ENCODE peak calls at places on chromosomes 12 and 14, in six cellular contexts. O is mammary epithelial cell; S is vagina; N is CD8-positive, alpha-beta T cell; J is Peyer's patch; K is mesenchymal stem cell. X is an unnamed sample. For H3K4me1 and H3K27me3, the result is how much of the 10 kb centered on the place peaks cover.

GRCh38 chr12:79776111-79776510 is 85.3 kb upstream of the PAWR start:
- DNase-seq in O (peak), S (no peak), N (no peak), J (no peak), K (peak), X (no peak)

GRCh38 chr12:113096675-113097461 is 38.7 kb downstream of the RASAL1 start:
- DNase-seq in O (no peak), S (no peak), N (no peak), J (no peak), K (no peak), X (no peak)

GRCh38 chr14:86543531-86543930 is 1013.6 kb downstream of the FLRT2 start:
- DNase-seq in O (no peak), S (no peak), N (no peak), J (no peak), K (peak), X (no peak)

GRCh38 chr12:110639336-110640178 is 25.6 kb downstream of the TCTN1 start:
- DNase-seq in O (peak), S (no peak), N (no peak), J (no peak), K (peak), X (no peak)

GRCh38 chr12:132397934-132398385 is 68.6 kb upstream of the GALNT9 start:
- DNase-seq in O (no peak), S (no peak), N (no peak), J (peak), K (no peak), X (no peak)

GRCh38 chr14:23570806-23571483 is 3.4 kb upstream of the AP1G2 start:
- DNase-seq in O (no peak), S (no peak), N (no peak), J (no peak), K (no peak), X (no peak)

GRCh38 chr12:5034605-5035004 is 9.1 kb upstream of the KCNA5 start:
- DNase-seq in O (no peak), S (no peak), N (no peak), J (no peak), K (no peak), X (no peak)

GRCh38 chr12:132471011-132471857 is 18.7 kb upstream of the FBRSL1 start:
- DNase-seq in O (no peak), S (no peak), N (no peak), J (peak), K (no peak), X (no peak)

GRCh38 chr14:24398943-24399801 is at the start of gene NYNRIN:
- DNase-seq in O (no peak), S (no peak), N (peak), J (peak), K (peak), X (peak)

GRCh38 chr12:81863406-81863805 is 104.3 kb upstream of the PPFIA2 start:
- DNase-seq in O (no peak), S (no peak), N (no peak), J (no peak), K (peak), X (no peak)

GRCh38 chr12:95218164-95218851 is 701 bp downstream of the VEZT start:
- DNase-seq in O (peak), S (no peak), N (no peak), J (no peak), K (peak), X (peak)

GRCh38 chr12:45687081-45688015 is 42.2 kb upstream of the ARID2 start:
- DNase-seq in O (no peak), S (no peak), N (no peak), J (no peak), K (no peak), X (no peak)

GRCh38 chr12:131371580-131372475 is 339.1 kb upstream of the SFSWAP start:
- DNase-seq in O (no peak), S (no peak), N (no peak), J (no peak), K (no peak), X (no peak)

GRCh38 chr12:32501835-32502333 is 102.5 kb downstream of the FGD4 start:
- DNase-seq in O (peak), S (no peak), N (no peak), J (no peak), K (peak), X (no peak)

GRCh38 chr12:123100882-123101281 is 50.0 kb downstream of the PITPNM2 start:
- DNase-seq in O (no peak), S (no peak), N (no peak), J (no peak), K (no peak), X (no peak)

GRCh38 chr12:123101467-123102004 is 49.4 kb downstream of the PITPNM2 start:
- DNase-seq in O (no peak), S (no peak), N (no peak), J (no peak), K (no peak), X (no peak)

GRCh38 chr12:123098780-123099179 is 52.1 kb downstream of the PITPNM2 start:
- DNase-seq in O (no peak), S (no peak), N (no peak), J (no peak), K (no peak), X (no peak)

GRCh38 chr12:123097521-123098084 is 53.3 kb downstream of the PITPNM2 start:
- DNase-seq in O (no peak), S (no peak), N (no peak), J (no peak), K (peak), X (no peak)

DNA sequence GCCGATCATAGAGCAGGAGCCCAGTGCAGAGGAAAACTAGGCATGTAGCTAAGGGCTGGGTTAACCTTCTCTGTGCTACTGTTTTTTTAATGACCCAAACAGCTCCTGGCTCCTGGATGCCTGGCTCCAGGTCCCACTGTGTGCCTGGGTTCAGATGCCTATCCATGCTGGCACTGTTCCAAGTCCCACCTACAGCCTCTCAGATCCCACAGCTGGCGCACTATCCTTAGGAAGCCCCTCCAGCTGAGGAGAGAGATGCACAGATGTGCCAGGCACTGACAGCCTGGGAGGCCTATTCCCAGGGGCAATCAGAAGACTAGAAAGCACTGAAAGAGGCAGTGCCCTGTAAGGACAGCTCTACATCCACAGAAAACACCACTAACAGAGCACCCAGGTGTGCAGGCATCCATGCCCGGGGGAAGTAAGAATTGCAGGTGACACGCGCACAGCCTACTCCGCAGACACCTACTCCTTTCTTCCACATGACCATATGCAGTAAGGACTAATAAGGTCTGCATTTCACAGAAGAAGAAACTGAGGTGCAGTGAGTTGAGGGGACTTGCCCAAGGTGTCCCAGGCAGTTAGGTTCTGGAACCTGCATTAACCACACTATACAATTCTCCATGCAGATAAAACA is 51.2 kb downstream of the PITPNM2 start:
- DNase-seq in O (no peak), S (no peak), N (no peak), J (no peak), K (no peak), X (no peak)
- H3K4me1 ChIP-seq in O (under half), S (under half), N (under half), J (under half), K (under half), X (under half)

GRCh38 chr12:53227341-53227740 is 4.7 kb downstream of the RARG start:
- DNase-seq in O (no peak), S (no peak), N (no peak), J (no peak), K (no peak), X (no peak)
- H3K27me3 ChIP-seq in O (under half), S (under half), N (under half), J (under half), K (under half), X (under half)

DNA sequence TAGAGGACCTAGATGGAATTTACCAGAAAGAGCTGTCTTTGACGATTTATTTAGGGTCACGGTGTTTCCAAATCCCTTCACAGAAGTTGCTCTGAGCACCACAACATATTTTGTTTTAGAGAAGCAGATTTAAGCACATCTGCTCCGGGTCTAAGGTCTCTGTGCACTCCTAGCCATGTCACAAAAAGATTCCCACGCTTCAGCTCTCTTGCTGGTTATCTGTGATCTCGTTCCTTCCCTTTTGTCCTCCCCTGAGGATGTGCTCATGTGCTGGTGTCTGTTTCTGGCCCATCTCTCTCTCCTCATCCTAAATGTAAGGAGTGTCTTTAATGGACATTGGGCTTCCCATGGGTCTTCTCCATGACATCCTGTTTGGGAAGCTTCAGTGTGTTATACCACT is 53.7 kb upstream of the GNPNAT1 start:
- DNase-seq in O (no peak), S (no peak), N (no peak), J (no peak), K (no peak), X (no peak)
- H3K27ac ChIP-seq in O (no peak), S (peak), N (no peak), J (peak), K (no peak), X (no peak)

GRCh38 chr14:76330411-76331327 is 45.3 kb upstream of the ESRRB start:
- DNase-seq in O (no peak), S (no peak), N (no peak), J (no peak), K (no peak), X (no peak)

GRCh38 chr14:76331328-76332011 is 44.5 kb upstream of the ESRRB start:
- DNase-seq in O (no peak), S (no peak), N (no peak), J (no peak), K (no peak), X (no peak)

GRCh38 chr14:76328457-76329137 is 47.3 kb upstream of the ESRRB start:
- DNase-seq in O (no peak), S (no peak), N (no peak), J (no peak), K (no peak), X (no peak)

GRCh38 chr14:76329150-76329881 is 46.6 kb upstream of the ESRRB start:
- DNase-seq in O (no peak), S (no peak), N (no peak), J (no peak), K (no peak), X (no peak)

DNA sequence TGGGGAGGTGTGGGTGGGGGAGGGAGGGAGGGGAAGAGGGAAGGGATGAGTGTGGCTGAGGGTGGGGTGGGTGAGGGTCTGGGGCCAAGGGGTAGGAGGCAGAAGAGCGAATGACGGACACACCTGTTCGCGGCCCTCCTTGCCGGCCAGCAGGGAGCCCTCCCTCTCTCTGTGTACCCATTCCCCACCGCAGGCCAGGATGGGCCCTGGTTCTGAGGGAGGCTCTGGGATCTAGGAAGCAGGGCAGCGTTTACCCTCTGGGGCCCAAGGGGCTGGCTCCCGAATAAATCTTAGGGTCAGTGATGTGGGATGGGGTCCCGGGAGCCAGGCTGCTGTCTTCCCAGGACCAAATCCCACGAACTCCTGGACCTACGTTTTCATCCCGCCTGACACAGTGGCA is 46.0 kb upstream of the ESRRB start:
- DNase-seq in O (no peak), S (no peak), N (no peak), J (no peak), K (no peak), X (no peak)
- H3K4me1 ChIP-seq in O (under half), S (under half), N (under half), J (under half), K (under half), X (under half)

GRCh38 chr12:104502662-104503061 is 45.9 kb downstream of the CHST11 start:
- DNase-seq in O (no peak), S (no peak), N (no peak), J (no peak), K (no peak), X (no peak)
- H3K27me3 ChIP-seq in O (under half), S (under half), N (under half), J (under half), K (under half), X (under half)

GRCh38 chr12:94165670-94166069 is 17.3 kb downstream of the PLXNC1 start:
- DNase-seq in O (no peak), S (no peak), N (no peak), J (no peak), K (no peak), X (no peak)
- H3K27ac ChIP-seq in O (no peak), S (no peak), N (no peak), J (no peak), K (no peak), X (no peak)

DNA sequence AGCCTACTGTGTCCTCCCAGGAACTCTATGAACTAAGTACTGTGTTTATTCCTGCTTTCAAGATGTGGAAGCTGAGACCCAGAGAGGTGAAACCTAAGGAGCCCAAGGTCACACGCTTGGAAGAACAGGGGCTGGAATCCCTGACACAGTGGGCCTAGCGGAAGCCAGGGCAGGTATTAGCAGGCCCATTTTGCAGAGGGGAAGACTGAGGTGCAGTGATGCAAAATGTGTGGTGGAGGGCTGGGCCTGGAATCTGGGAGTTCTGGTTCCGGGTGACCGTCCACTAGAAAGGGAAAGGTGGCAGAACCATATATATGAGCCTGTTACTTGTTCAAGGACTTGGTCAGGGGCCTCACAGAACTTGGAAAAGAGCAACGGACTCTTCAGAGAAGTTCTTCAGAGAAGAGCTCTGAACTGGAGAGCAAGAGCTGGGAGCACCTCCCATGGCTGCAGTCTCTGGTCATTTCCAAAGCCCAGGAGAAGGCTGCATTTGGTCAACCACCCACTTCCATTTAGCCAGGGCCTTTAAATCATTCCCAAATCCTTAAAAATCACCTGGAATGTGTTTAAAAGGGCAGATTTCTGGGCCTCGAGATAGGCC is 119.5 kb downstream of the CHST11 start:
- DNase-seq in O (no peak), S (no peak), N (no peak), J (no peak), K (no peak), X (no peak)
- H3K4me1 ChIP-seq in O (under half), S (under half), N (under half), J (under half), K (under half), X (half or more)

GRCh38 chr12:114397978-114398881 is 7.7 kb downstream of the TBX5 start:
- DNase-seq in O (no peak), S (no peak), N (no peak), J (no peak), K (no peak), X (no peak)

GRCh38 chr12:114400925-114401324 is 5.0 kb downstream of the TBX5 start:
- DNase-seq in O (no peak), S (no peak), N (no peak), J (no peak), K (no peak), X (no peak)

GRCh38 chr12:114401346-114402320 is 4.3 kb downstream of the TBX5 start:
- DNase-seq in O (no peak), S (no peak), N (no peak), J (no peak), K (no peak), X (no peak)

GRCh38 chr12:114399664-114400211 is 6.2 kb downstream of the TBX5 start:
- DNase-seq in O (peak), S (no peak), N (no peak), J (no peak), K (no peak), X (no peak)

GRCh38 chr12:114400395-114400794 is 5.5 kb downstream of the TBX5 start:
- DNase-seq in O (no peak), S (no peak), N (no peak), J (no peak), K (no peak), X (no peak)
- H3K27me3 ChIP-seq in O (half or more), S (under half), N (under half), J (half or more), K (under half), X (half or more)

GRCh38 chr14:20988717-20989116 is 1.1 kb upstream of the METTL17 start:
- DNase-seq in O (no peak), S (peak), N (no peak), J (no peak), K (no peak), X (no peak)
- H3K27ac ChIP-seq in O (peak), S (peak), N (no peak), J (peak), K (peak), X (no peak)

GRCh38 chr12:6929806-6930452 is 2.2 kb downstream of the ATN1 start:
- DNase-seq in O (no peak), S (no peak), N (no peak), J (no peak), K (no peak), X (no peak)

GRCh38 chr12:6934110-6934509 is 6.4 kb downstream of the ATN1 start:
- DNase-seq in O (no peak), S (no peak), N (no peak), J (no peak), K (no peak), X (peak)

GRCh38 chr12:6935551-6936377 is 7.9 kb upstream of the RNU7-1 start:
- DNase-seq in O (no peak), S (no peak), N (no peak), J (no peak), K (no peak), X (no peak)

GRCh38 chr12:6935221-6935550 is 7.4 kb downstream of the ATN1 start:
- DNase-seq in O (no peak), S (no peak), N (no peak), J (no peak), K (no peak), X (no peak)

DNA sequence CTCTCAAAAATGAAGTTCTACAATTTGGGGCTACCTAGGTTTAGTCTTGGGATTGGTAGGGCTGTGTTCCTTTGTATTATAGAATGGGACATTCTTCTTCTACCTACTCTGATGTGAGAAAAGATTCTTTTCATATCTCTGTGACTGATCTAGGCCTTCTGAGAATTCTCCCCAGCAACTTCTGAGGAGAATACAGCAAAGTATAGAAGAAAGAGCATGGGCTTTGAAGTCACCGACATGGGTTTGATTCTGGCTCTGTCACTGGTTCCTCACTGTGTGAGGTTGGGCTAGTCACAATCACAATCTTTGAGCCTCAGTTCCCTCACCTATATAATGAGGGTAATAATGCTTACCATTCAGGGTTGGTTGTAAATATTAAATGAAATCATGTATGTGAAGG is 5.0 kb downstream of the ATN1 start:
- DNase-seq in O (no peak), S (no peak), N (no peak), J (no peak), K (no peak), X (peak)
- H3K4me1 ChIP-seq in O (under half), S (half or more), N (under half), J (under half), K (under half), X (under half)